ENCODE peak calls at places on chromosomes 16 and 17, in four cellular contexts. K is HEK293T, J is HepG2, D is GM12878. N is an unnamed sample.
A peak's percentile ranks its signal among the peaks of the same experiment; 100 is the strongest.

GRCh38 chr16:1548234-1548633 is 14.8 kb downstream of the TMEM204 start:
- DNase-seq in D (no peak), J (no peak), K (no peak), N (no peak)

GRCh38 chr17:81733507-81734404 is 21.7 kb downstream of the SLC25A10 start:
- DNase-seq in D (no peak), K (peak; percentile 95), J (peak; percentile 65), N (peak; percentile 81)

GRCh38 chr17:38464251-38464722 is 36.0 kb downstream of the ARHGAP23 start:
- DNase-seq in J (no peak), K (peak; percentile 1), D (no peak), N (no peak)

GRCh38 chr17:49497147-49498036 is 2.3 kb downstream of the NGFR start:
- DNase-seq in D (no peak), K (peak; percentile 61), J (no peak), N (no peak)

GRCh38 chr17:17186051-17186450 is 20.1 kb downstream of the PLD6 start:
- DNase-seq in J (no peak), D (no peak), K (no peak), N (no peak)

GRCh38 chr17:2059125-2059836 is 4.4 kb downstream of the HIC1 start:
- DNase-seq in D (no peak), J (no peak), K (no peak), N (no peak)

GRCh38 chr17:31431098-31431794 is 39.8 kb downstream of the RAB11FIP4 start:
- DNase-seq in D (no peak), J (no peak), K (no peak), N (no peak)

GRCh38 chr17:79280010-79280409 is 205.4 kb downstream of the ENGASE start:
- DNase-seq in K (no peak), D (no peak), J (no peak), N (no peak)

GRCh38 chr16:12903325-12904040 is 2.1 kb downstream of the SHISA9 start:
- DNase-seq in J (no peak), D (no peak), K (no peak), N (no peak)

GRCh38 chr17:38724337-38724988 is 5.7 kb upstream of the CISD3 start:
- DNase-seq in D (no peak), K (no peak), J (no peak), N (no peak)

GRCh38 chr16:87099001-87099740 is 218.0 kb downstream of the C16orf95 start:
- DNase-seq in J (no peak), K (no peak), D (no peak), N (no peak)
- TF ChIP-seq TARDBP in J (no peak), K (no peak), D (no peak), N (no peak)

GRCh38 chr16:58377932-58378331 is 14.3 kb upstream of the GINS3 start:
- DNase-seq in D (no peak), K (no peak), J (no peak), N (no peak)
- TF ChIP-seq TARDBP in D (no peak), K (no peak), J (no peak), N (no peak)

GRCh38 chr17:76399175-76400172 is 15.1 kb downstream of the SPHK1 start:
- DNase-seq in J (no peak), K (no peak), D (no peak), N (no peak)

GRCh38 chr17:76398523-76399174 is 14.2 kb downstream of the SPHK1 start:
- DNase-seq in K (no peak), J (no peak), D (no peak), N (no peak)

GRCh38 chr17:76397184-76397583 is 12.8 kb downstream of the SPHK1 start:
- DNase-seq in D (no peak), J (no peak), K (no peak), N (no peak)

GRCh38 chr17:76395980-76396379 is 11.6 kb downstream of the SPHK1 start:
- DNase-seq in D (no peak), K (no peak), J (no peak), N (no peak)

DNA sequence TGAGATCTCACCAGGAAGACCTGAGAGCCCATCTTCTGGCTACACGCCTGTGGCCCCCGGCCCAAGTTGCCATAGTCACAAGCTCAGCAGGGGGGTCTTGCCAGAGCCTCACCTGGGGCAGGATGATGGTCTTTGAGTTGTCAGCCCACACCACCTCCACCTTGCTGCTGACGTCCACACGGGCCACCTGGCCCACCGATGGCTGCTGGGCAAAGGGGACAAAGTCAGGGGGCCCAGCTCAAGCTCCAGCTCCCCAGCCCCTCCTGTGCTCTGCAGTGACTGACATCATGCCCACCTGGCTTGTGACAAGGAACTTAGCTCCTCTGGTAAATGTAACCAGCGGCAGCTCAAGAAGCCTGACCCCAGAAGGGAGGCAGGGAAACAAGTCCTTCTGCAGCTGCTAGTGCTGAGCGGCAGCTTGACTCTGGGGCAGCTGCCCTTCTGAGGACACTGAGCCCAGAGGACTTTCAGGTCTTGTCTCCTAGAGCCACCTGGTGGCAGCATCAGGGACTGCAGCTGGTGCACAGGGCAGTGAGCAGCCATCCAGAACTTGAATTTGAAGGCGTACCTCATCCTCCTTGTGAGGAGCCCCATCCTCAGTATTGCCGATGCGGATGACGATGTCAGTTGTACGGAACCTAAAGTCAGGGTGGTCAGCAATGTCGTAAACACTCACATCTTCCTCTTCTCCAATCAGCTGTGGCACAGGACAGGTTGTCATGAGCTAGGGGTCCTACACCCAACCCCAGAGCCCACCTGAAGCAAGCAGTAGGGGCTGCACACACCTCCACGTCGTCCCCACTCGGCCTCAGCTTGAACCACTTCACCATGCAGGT is 13.5 kb downstream of the SPHK1 start:
- DNase-seq in K (peak; percentile 90), D (peak; percentile 30), J (peak; percentile 80), N (peak; percentile 90)
- TF ChIP-seq TARDBP in K (no peak), D (no peak), J (no peak), N (peak; percentile 28)

GRCh38 chr16:84530590-84530989 is 26.1 kb upstream of the MEAK7 start:
- DNase-seq in K (no peak), D (no peak), J (no peak), N (no peak)
- TF ChIP-seq TARDBP in K (no peak), D (no peak), J (no peak), N (no peak)

DNA sequence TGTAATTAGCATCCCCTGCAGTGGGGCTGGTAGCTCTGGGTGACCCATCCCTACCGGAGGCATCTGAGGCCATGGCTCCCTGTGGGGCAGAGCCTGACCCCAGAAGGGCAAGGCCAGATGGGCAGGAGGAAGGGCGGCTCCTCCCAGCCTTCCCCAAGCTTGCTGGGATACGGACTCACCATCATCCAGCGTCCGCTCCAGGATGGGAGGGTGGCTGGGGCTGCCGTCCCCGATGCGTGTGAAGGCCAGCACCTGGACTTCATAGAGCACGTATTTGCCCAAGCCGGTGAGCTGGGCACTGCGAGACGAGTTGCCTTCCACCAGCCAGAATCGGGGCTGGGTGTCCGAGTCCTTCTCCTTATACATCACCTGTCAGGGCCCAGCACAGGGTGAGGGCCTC is 81.6 kb upstream of the CDC42EP4 start:
- DNase-seq in J (no peak), D (no peak), K (no peak), N (no peak)
- TF ChIP-seq TARDBP in J (no peak), D (no peak), K (no peak), N (no peak)

GRCh38 chr17:8125947-8126305 is 2.0 kb upstream of the HES7 start:
- DNase-seq in K (no peak), D (no peak), J (no peak), N (peak; percentile 57)

GRCh38 chr17:8124350-8125195 is 667 bp upstream of the HES7 start:
- DNase-seq in D (no peak), K (no peak), J (no peak), N (peak; percentile 26)

GRCh38 chr17:8126306-8127066 is 2.6 kb upstream of the HES7 start:
- DNase-seq in K (no peak), J (no peak), D (no peak), N (peak; percentile 71)

GRCh38 chr17:8125196-8125946 is 1.5 kb upstream of the HES7 start:
- DNase-seq in J (peak; percentile 64), D (peak; percentile 64), K (peak; percentile 73), N (peak; percentile 77)

GRCh38 chr17:8128125-8128784 is 4.3 kb upstream of the HES7 start:
- DNase-seq in K (no peak), J (no peak), D (no peak), N (no peak)
- TF ChIP-seq TARDBP in K (no peak), J (no peak), D (no peak), N (no peak)

GRCh38 chr17:77675816-77676799 is 282.4 kb upstream of the TNRC6C start:
- DNase-seq in D (no peak), K (no peak), J (no peak), N (no peak)

GRCh38 chr17:77677210-77677609 is 281.3 kb upstream of the TNRC6C start:
- DNase-seq in K (no peak), J (no peak), D (no peak), N (no peak)

GRCh38 chr17:77681820-77682219 is 276.7 kb upstream of the TNRC6C start:
- DNase-seq in K (no peak), D (no peak), J (no peak), N (no peak)

GRCh38 chr17:77677637-77678036 is 280.9 kb upstream of the TNRC6C start:
- DNase-seq in K (no peak), J (no peak), D (no peak), N (no peak)

DNA sequence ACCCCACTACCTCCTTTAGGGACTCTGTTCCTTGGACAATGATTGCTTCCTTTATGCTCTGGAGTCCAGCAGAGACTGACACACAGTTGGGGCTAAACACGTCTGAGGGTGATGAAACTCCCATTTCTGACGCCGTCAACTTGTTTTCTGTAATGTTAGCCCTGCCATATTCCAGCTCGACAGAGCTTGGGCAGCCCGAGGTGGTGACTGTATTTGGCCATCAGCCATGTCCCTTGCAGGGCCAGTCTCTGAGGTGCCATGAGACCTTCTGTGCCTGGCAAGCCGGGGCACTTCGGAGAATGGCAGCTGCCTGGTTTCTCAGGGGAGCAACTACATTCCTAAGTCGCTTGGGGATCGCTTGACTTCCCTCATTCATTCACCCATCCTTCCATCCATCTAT is 278.9 kb upstream of the TNRC6C start:
- DNase-seq in J (no peak), K (no peak), D (no peak), N (no peak)
- TF ChIP-seq TARDBP in J (no peak), K (no peak), D (no peak), N (no peak)

GRCh38 chr16:53130193-53131049 is 75.6 kb downstream of the CHD9 start:
- DNase-seq in K (peak; percentile 92), J (peak; percentile 91), D (peak; percentile 68), N (peak; percentile 96)
- TF ChIP-seq TARDBP in K (no peak), J (peak; percentile 87), D (no peak), N (no peak)

GRCh38 chr17:57459286-57459915 is 203.1 kb downstream of the MSI2 start:
- DNase-seq in J (peak; percentile 100), D (no peak), K (no peak), N (peak; percentile 56)
- TF ChIP-seq TARDBP in J (peak; percentile 34), D (no peak), K (no peak), N (peak; percentile 3)

N was measured in K562.